ENCODE peak calls at places on chromosomes 7 and 10, in ten cellular contexts. K is A549, T is MM.1S, J is thyroid gland, Z is SJSA1, V is HCT116, B is tibial artery, F is pancreas, P is body of pancreas, A is hepatocyte. N is an unnamed sample. For H3K9me3, the result is how much of the 10 kb centered on the place peaks cover.

GRCh38 chr7:101172854-101173751 is 7.0 kb downstream of the NAT16 start:
- DNase-seq in K (peak), T (no peak), J (peak), Z (peak), V (no peak), B (no peak), F (peak), P (peak), A (peak), N (no peak)

GRCh38 chr7:27901028-27901760 is 161.2 kb downstream of the TAX1BP1 start:
- DNase-seq in K (no peak), T (peak), J (peak), Z (peak), V (no peak), B (no peak), F (no peak), P (no peak), A (no peak), N (no peak)

GRCh38 chr7:88116395-88116794 is 103.4 kb downstream of the SRI start:
- DNase-seq in K (no peak), T (no peak), J (no peak), Z (no peak), V (no peak), B (no peak), F (no peak), P (no peak), A (no peak), N (no peak)

GRCh38 chr7:101112233-101112632 is 14.7 kb upstream of the SERPINE1 start:
- DNase-seq in K (no peak), T (no peak), J (no peak), Z (peak), V (no peak), B (peak), F (no peak), P (peak), A (no peak), N (no peak)

GRCh38 chr10:113019096-113019495 is 69.0 kb downstream of the TCF7L2 start:
- DNase-seq in K (no peak), T (no peak), J (no peak), Z (no peak), V (no peak), B (no peak), F (no peak), P (no peak), A (no peak), N (no peak)

GRCh38 chr10:15155978-15156377 is 12.5 kb downstream of the NMT2 start:
- DNase-seq in K (no peak), T (no peak), J (no peak), Z (no peak), V (no peak), B (no peak), F (no peak), P (no peak), A (no peak), N (no peak)

GRCh38 chr10:114970515-114970914 is 32.5 kb downstream of the TRUB1 start:
- DNase-seq in K (peak), T (no peak), J (no peak), Z (peak), V (no peak), B (no peak), F (no peak), P (no peak), A (no peak), N (peak)

GRCh38 chr7:149830997-149831729 is 7.0 kb upstream of the ZNF862 start:
- DNase-seq in K (no peak), T (no peak), J (no peak), Z (no peak), V (no peak), B (no peak), F (peak), P (no peak), A (no peak), N (no peak)

GRCh38 chr7:23235688-23236280 is 10.8 kb upstream of the GPNMB start:
- DNase-seq in K (peak), T (no peak), J (no peak), Z (no peak), V (peak), B (peak), F (no peak), P (no peak), A (no peak), N (no peak)

GRCh38 chr7:45593877-45594276 is 19.7 kb downstream of the ADCY1 start:
- DNase-seq in K (no peak), T (no peak), J (no peak), Z (no peak), V (no peak), B (no peak), F (no peak), P (no peak), A (no peak), N (no peak)

GRCh38 chr7:84363741-84364140 is 169.2 kb upstream of the SEMA3A start:
- DNase-seq in K (no peak), T (no peak), J (no peak), Z (no peak), V (no peak), B (no peak), F (no peak), P (no peak), A (no peak), N (no peak)

GRCh38 chr10:120423350-120424197 is 33.5 kb upstream of the PLPP4 start:
- DNase-seq in K (peak), T (peak), J (peak), Z (peak), V (peak), B (no peak), F (peak), P (peak), A (peak), N (no peak)

GRCh38 chr7:143043391-143043790 is 8.8 kb upstream of the OR6V1 start:
- DNase-seq in K (no peak), T (peak), J (no peak), Z (no peak), V (no peak), B (no peak), F (no peak), P (no peak), A (no peak), N (no peak)

GRCh38 chr7:138239244-138239643 is 163.0 kb downstream of the AKR1D1 start:
- DNase-seq in K (peak), T (peak), J (no peak), Z (no peak), V (no peak), B (no peak), F (no peak), P (no peak), A (no peak), N (no peak)

GRCh38 chr7:128005759-128006159 is 25.5 kb downstream of the LRRC4 start:
- DNase-seq in K (no peak), T (no peak), J (no peak), Z (no peak), V (no peak), B (no peak), F (no peak), P (no peak), A (no peak), N (no peak)

GRCh38 chr7:128003179-128003578 is 28.1 kb downstream of the LRRC4 start:
- DNase-seq in K (no peak), T (peak), J (no peak), Z (no peak), V (no peak), B (no peak), F (no peak), P (no peak), A (no peak), N (no peak)

GRCh38 chr7:128003787-128004186 is 27.4 kb downstream of the LRRC4 start:
- DNase-seq in K (no peak), T (peak), J (no peak), Z (no peak), V (no peak), B (no peak), F (no peak), P (no peak), A (no peak), N (no peak)

GRCh38 chr7:128005117-128005516 is 26.1 kb downstream of the LRRC4 start:
- DNase-seq in K (no peak), T (no peak), J (peak), Z (no peak), V (no peak), B (no peak), F (no peak), P (no peak), A (no peak), N (no peak)

GRCh38 chr7:128004623-128005022 is 26.6 kb downstream of the LRRC4 start:
- DNase-seq in K (no peak), T (no peak), J (no peak), Z (no peak), V (no peak), B (no peak), F (no peak), P (no peak), A (no peak), N (no peak)
- H3K4me3 ChIP-seq in K (no peak), T (no peak), J (no peak), Z (no peak), V (no peak), B (no peak), F (no peak), P (no peak), A (no peak), N (no peak)

DNA sequence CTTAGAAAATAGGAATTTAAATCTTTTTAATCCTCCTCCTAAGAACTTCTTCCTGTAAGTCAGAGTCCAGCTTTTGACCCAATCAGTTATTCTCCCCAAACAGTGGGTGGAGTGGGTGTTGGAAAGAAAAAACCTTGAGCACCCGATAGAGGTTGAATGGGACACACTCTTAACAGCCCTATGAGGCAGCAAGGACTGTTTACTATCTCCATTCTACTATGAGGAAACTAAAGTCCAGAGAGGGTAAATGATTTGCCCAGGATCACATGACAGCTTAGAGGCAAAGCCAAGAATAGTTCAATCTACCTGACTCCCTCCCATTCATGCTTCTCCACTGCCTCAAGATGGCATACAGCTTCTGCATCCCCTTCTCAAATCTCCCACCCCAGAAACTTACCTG is 57.6 kb upstream of the SLC35B4 start:
- DNase-seq in K (no peak), T (no peak), J (no peak), Z (no peak), V (no peak), B (no peak), F (no peak), P (peak), A (peak), N (no peak)
- H3K27ac ChIP-seq in K (peak), T (no peak), J (no peak), Z (no peak), V (no peak), B (no peak), F (no peak), P (peak), A (peak), N (no peak)

DNA sequence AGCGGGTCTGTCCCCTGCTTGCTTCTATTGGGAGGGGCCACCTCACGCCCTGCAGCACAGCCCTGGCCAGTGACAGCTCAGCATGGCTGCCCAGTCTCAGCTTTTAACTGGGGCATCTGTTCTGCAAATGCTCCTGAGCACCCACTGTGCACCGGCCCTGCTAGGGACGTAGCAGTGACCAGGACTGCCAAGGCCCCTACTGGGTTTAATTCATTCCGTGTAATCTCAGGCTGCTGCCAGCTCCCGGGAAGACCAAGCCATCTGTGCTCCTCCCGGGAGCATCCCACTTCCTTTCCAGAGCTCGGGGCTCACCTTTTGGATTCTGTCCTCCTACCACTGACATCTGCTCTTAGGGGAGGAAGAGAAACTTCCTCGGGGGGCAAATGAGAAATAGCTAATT is 85.2 kb downstream of the ADARB2 start:
- DNase-seq in K (no peak), T (no peak), J (no peak), Z (no peak), V (no peak), B (no peak), F (no peak), P (no peak), A (no peak), N (no peak)
- H3K9me3 ChIP-seq in K (under half), T (under half), J (under half), Z (under half), V (under half), B (under half), F (under half), P (under half), A (under half), N (under half)

DNA sequence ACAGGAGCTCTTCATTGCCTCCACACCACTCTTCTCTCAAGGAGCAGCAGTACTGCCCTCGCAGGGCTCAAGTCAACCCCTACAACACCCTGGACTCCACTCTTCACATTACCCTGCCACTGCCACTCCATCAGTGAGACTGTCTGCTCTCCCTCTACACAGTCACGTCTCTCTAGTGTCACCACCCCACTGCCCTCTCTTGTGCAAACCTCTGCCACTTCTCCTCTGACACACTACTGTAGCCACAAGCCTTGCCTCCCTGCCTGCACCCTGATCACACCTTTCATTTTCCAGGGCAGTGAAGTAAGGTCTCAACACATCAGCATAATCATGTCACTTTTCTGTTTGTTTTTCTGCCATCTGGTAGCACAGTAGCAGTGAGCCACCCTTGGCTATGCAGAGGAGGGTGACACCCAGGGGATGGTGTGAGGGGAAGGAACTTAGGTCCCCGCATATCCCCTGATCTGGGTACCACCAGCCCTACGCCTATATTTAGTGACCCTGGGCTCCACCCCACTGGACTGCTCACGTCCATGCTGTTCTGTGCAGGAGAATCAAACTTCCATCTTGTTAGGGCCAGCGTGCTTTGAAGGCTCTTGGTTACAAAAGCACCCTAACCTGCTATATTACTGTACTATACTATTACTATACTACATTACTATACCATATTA is 1.6 kb downstream of the C10orf143 start:
- DNase-seq in K (no peak), T (no peak), J (no peak), Z (no peak), V (no peak), B (no peak), F (no peak), P (no peak), A (no peak), N (no peak)
- H3K4me3 ChIP-seq in K (peak), T (peak), J (no peak), Z (no peak), V (peak), B (peak), F (no peak), P (no peak), A (peak), N (no peak)

GRCh38 chr10:53700227-53700626 is 927.6 kb upstream of the MBL2 start:
- DNase-seq in K (no peak), T (no peak), J (no peak), Z (no peak), V (no peak), B (no peak), F (no peak), P (no peak), A (no peak), N (no peak)
- H3K27ac ChIP-seq in K (no peak), T (no peak), J (no peak), Z (no peak), V (no peak), B (no peak), F (no peak), P (no peak), A (no peak), N (no peak)

GRCh38 chr7:53094191-53094590 is 58.8 kb downstream of the POM121L12 start:
- DNase-seq in K (no peak), T (no peak), J (no peak), Z (no peak), V (no peak), B (no peak), F (no peak), P (no peak), A (no peak), N (no peak)

GRCh38 chr7:53095731-53096501 is 60.5 kb downstream of the POM121L12 start:
- DNase-seq in K (no peak), T (no peak), J (no peak), Z (no peak), V (no peak), B (no peak), F (no peak), P (no peak), A (no peak), N (no peak)

GRCh38 chr7:53094827-53095226 is 59.4 kb downstream of the POM121L12 start:
- DNase-seq in K (no peak), T (no peak), J (no peak), Z (no peak), V (no peak), B (no peak), F (no peak), P (no peak), A (no peak), N (no peak)
- H3K9me3 ChIP-seq in K (under half), T (under half), J (under half), Z (under half), V (under half), B (under half), F (under half), P (under half), A (under half), N (under half)

GRCh38 chr10:5498791-5499492 is 428 bp downstream of the CALML5 start:
- DNase-seq in K (no peak), T (no peak), J (no peak), Z (no peak), V (no peak), B (no peak), F (no peak), P (no peak), A (no peak), N (no peak)

GRCh38 chr10:5500910-5501309 is 1.5 kb upstream of the CALML5 start:
- DNase-seq in K (no peak), T (no peak), J (no peak), Z (no peak), V (no peak), B (peak), F (no peak), P (no peak), A (no peak), N (no peak)

GRCh38 chr10:5500162-5500670 is 846 bp upstream of the CALML5 start:
- DNase-seq in K (no peak), T (no peak), J (no peak), Z (no peak), V (no peak), B (no peak), F (no peak), P (no peak), A (no peak), N (no peak)

GRCh38 chr10:5497948-5498730 is 1.2 kb downstream of the CALML5 start:
- DNase-seq in K (no peak), T (no peak), J (no peak), Z (no peak), V (no peak), B (no peak), F (no peak), P (no peak), A (no peak), N (no peak)

GRCh38 chr10:5499493-5499800 is at the start of gene CALML5:
- DNase-seq in K (no peak), T (no peak), J (no peak), Z (no peak), V (no peak), B (no peak), F (no peak), P (no peak), A (no peak), N (no peak)
- H3K4me3 ChIP-seq in K (no peak), T (no peak), J (no peak), Z (no peak), V (no peak), B (no peak), F (no peak), P (no peak), A (no peak), N (no peak)

DNA sequence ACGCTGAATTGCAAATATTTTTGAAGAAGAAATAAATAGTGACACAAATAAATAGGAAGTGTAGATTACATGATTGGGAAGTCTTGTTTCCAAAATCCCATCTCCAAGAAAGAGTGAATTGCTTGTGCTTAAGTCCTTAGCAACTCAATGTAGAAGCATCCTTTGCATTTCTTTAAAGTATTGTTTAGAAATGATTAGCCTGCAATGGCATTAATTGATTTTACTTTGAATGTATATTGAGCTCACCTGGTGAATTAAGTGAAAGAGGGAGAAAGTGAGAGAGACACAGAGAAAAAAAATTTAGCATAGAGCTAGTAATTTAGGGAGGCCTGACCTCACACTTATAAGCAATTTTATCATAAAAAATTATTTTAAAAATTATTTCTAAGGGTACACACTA is 49.0 kb upstream of the PCLO start:
- DNase-seq in K (no peak), T (no peak), J (no peak), Z (no peak), V (no peak), B (no peak), F (no peak), P (no peak), A (no peak), N (no peak)
- H3K27ac ChIP-seq in K (no peak), T (no peak), J (no peak), Z (no peak), V (no peak), B (no peak), F (no peak), P (no peak), A (no peak), N (no peak)